ENCODE peak calls at places on chromosomes 6 and 20, in eight cellular contexts. N, J, H, F, S, M, U and W are unnamed samples.

GRCh38 chr6:129617986-129618385 is 92.0 kb downstream of the ARHGAP18 start:
- DNase-seq in S (no peak), N (no peak), F (no peak), U (no peak), H (no peak), M (no peak), J (no peak), W (no peak)

GRCh38 chr6:137025786-137026730 is 18.7 kb downstream of the IL20RA start:
- DNase-seq in N (no peak), U (peak; percentile 24), F (no peak), H (no peak), M (no peak), J (no peak), S (no peak), W (no peak)

GRCh38 chr6:130322673-130323268 is 43.0 kb upstream of the TMEM200A start:
- DNase-seq in M (peak; percentile 49), N (peak; percentile 8), F (peak; percentile 26), H (peak; percentile 47), U (peak; percentile 85), J (peak; percentile 12), S (peak; percentile 26), W (peak; percentile 47)

GRCh38 chr6:63597142-63598000 is 25.1 kb downstream of the LOC128125822 start:
- DNase-seq in M (no peak), N (no peak), J (no peak), U (no peak), S (no peak), F (no peak), H (no peak), W (no peak)

GRCh38 chr6:44470106-44470446 is 82.6 kb downstream of the CDC5L start:
- DNase-seq in F (no peak), J (no peak), N (no peak), H (peak; percentile 40), M (no peak), U (no peak), S (no peak), W (no peak)

GRCh38 chr6:166412911-166413384 is 30.2 kb upstream of the MPC1 start:
- DNase-seq in N (no peak), F (no peak), H (no peak), U (no peak), M (no peak), J (no peak), S (no peak), W (no peak)

GRCh38 chr6:33860706-33861474 is 57.1 kb upstream of the MLN start:
- DNase-seq in F (no peak), N (no peak), U (no peak), H (no peak), S (peak; percentile 9), J (no peak), M (no peak), W (no peak)

GRCh38 chr6:114327074-114327473 is 15.7 kb downstream of the HS3ST5 start:
- DNase-seq in M (no peak), J (no peak), H (no peak), F (no peak), U (peak; percentile 40), N (no peak), S (no peak), W (no peak)

GRCh38 chr6:99589290-99589672 is 17.4 kb upstream of the PRDM13 start:
- DNase-seq in F (no peak), N (no peak), M (peak; percentile 44), H (no peak), U (no peak), S (no peak), J (no peak), W (no peak)

GRCh38 chr20:35290887-35291417 is 1.3 kb downstream of the FAM83C start:
- DNase-seq in H (no peak), F (no peak), U (no peak), S (no peak), M (no peak), N (no peak), J (no peak), W (no peak)

GRCh38 chr6:146914563-146915483 is 289.4 kb upstream of the STXBP5 start:
- DNase-seq in U (peak; percentile 95), S (peak; percentile 91), M (peak; percentile 38), J (no peak), N (no peak), F (peak; percentile 49), H (no peak), W (peak; percentile 95)

GRCh38 chr6:125296461-125296860 is 5.3 kb downstream of the HDDC2 start:
- DNase-seq in N (no peak), S (no peak), J (no peak), U (no peak), F (no peak), M (no peak), H (no peak), W (no peak)

GRCh38 chr6:166705070-166705469 is 78.0 kb upstream of the RPS6KA2 start:
- DNase-seq in F (no peak), H (no peak), S (no peak), N (no peak), J (no peak), U (no peak), M (no peak), W (no peak)

GRCh38 chr6:30556714-30556963 is 350 bp upstream of the GNL1 start:
- DNase-seq in M (no peak), H (peak; percentile 89), S (no peak), N (peak; percentile 85), U (no peak), J (peak; percentile 58), F (peak; percentile 89), W (no peak)

GRCh38 chr6:73325656-73326055 is 28.4 kb downstream of the DPPA5 start:
- DNase-seq in H (no peak), S (no peak), J (no peak), U (no peak), M (no peak), N (no peak), F (no peak), W (no peak)

GRCh38 chr20:35306931-35307517 is 14.8 kb upstream of the FAM83C start:
- DNase-seq in F (peak; percentile 50), N (peak; percentile 70), M (peak; percentile 56), J (no peak), U (peak; percentile 54), H (peak; percentile 63), S (no peak), W (no peak)

GRCh38 chr6:15539722-15540270 is 123.0 kb downstream of the DTNBP1 start:
- DNase-seq in U (no peak), S (no peak), M (no peak), F (no peak), J (no peak), N (no peak), H (no peak), W (no peak)

GRCh38 chr6:56399250-56399671 is 151.9 kb upstream of the COL21A1 start:
- DNase-seq in S (no peak), H (no peak), U (no peak), M (no peak), J (no peak), F (no peak), N (no peak), W (no peak)